ENCODE peak calls at places on chromosomes 5 and 9, in four cellular contexts. One of them, this sample, is unnamed.

GRCh38 chr5:170327168-170327567 is 29.6 kb upstream of the LCP2 start:
- DNase-seq in fibroblast of lung: no peak
- DNase-seq in suprapubic skin: no peak
- DNase-seq in H9: no peak
- DNase-seq in this sample: no peak

GRCh38 chr9:96565684-96566360 is 53.8 kb downstream of the CDC14B start:
- DNase-seq in suprapubic skin: no peak
- DNase-seq in fibroblast of lung: peak; percentile 51
- DNase-seq in H9: no peak
- DNase-seq in this sample: no peak

GRCh38 chr5:90866915-90867715 is 308.5 kb downstream of the ADGRV1 start:
- DNase-seq in H9: no peak
- DNase-seq in suprapubic skin: no peak
- DNase-seq in fibroblast of lung: no peak
- DNase-seq in this sample: no peak

GRCh38 chr5:66892715-66893114 is 296.5 kb downstream of the MAST4 start:
- DNase-seq in fibroblast of lung: peak; percentile 12
- DNase-seq in suprapubic skin: no peak
- DNase-seq in H9: no peak
- DNase-seq in this sample: no peak

GRCh38 chr5:173626501-173626812 is 10.0 kb upstream of the BOD1 start:
- DNase-seq in suprapubic skin: no peak
- DNase-seq in fibroblast of lung: no peak
- DNase-seq in H9: no peak
- DNase-seq in this sample: no peak

GRCh38 chr9:106075991-106076390 is 381.6 kb downstream of the TMEM38B start:
- DNase-seq in fibroblast of lung: peak; percentile 84
- DNase-seq in H9: no peak
- DNase-seq in suprapubic skin: no peak
- DNase-seq in this sample: no peak

GRCh38 chr9:131420913-131421312 is 27.0 kb downstream of the PRRC2B start:
- DNase-seq in H9: no peak
- DNase-seq in suprapubic skin: no peak
- DNase-seq in fibroblast of lung: peak; percentile 63
- DNase-seq in this sample: no peak

GRCh38 chr9:138069731-138070456 is 192.3 kb downstream of the CACNA1B start:
- DNase-seq in H9: peak; percentile 42
- DNase-seq in fibroblast of lung: no peak
- DNase-seq in suprapubic skin: peak; percentile 38
- DNase-seq in this sample: peak; percentile 5

GRCh38 chr9:104961701-104962359 is 33.9 kb upstream of the ABCA1 start:
- DNase-seq in fibroblast of lung: peak; percentile 51
- DNase-seq in H9: no peak
- DNase-seq in suprapubic skin: no peak
- DNase-seq in this sample: no peak

GRCh38 chr9:124419832-124420489 is 4.7 kb upstream of the PSMB7 start:
- DNase-seq in H9: no peak
- DNase-seq in suprapubic skin: no peak
- DNase-seq in fibroblast of lung: no peak
- DNase-seq in this sample: no peak

GRCh38 chr5:163809480-163809879 is 304.1 kb downstream of the MAT2B start:
- DNase-seq in fibroblast of lung: peak; percentile 76
- DNase-seq in H9: no peak
- DNase-seq in suprapubic skin: no peak
- DNase-seq in this sample: no peak

GRCh38 chr5:141330299-141331080 is at the start of gene PCDHGA1:
- DNase-seq in fibroblast of lung: peak; percentile 67
- DNase-seq in suprapubic skin: no peak
- DNase-seq in H9: no peak
- DNase-seq in this sample: peak; percentile 79

GRCh38 chr5:180832638-180833068 is 28.4 kb downstream of the ZFP62 start:
- DNase-seq in fibroblast of lung: no peak
- DNase-seq in H9: no peak
- DNase-seq in suprapubic skin: no peak
- DNase-seq in this sample: no peak

GRCh38 chr5:105735704-105736103 is 1935.0 kb downstream of the EFNA5 start:
- DNase-seq in suprapubic skin: no peak
- DNase-seq in H9: no peak
- DNase-seq in fibroblast of lung: peak; percentile 59
- DNase-seq in this sample: no peak

GRCh38 chr5:115946655-115947054 is 15.6 kb upstream of the LVRN start:
- DNase-seq in fibroblast of lung: no peak
- DNase-seq in H9: no peak
- DNase-seq in suprapubic skin: no peak
- DNase-seq in this sample: no peak

GRCh38 chr5:6452622-6453504 is 4.2 kb downstream of the UBE2QL1 start:
- DNase-seq in H9: no peak
- DNase-seq in fibroblast of lung: no peak
- DNase-seq in suprapubic skin: no peak
- DNase-seq in this sample: peak; percentile 44

GRCh38 chr5:96896285-96896711 is 20.0 kb downstream of the ERAP2 start:
- DNase-seq in fibroblast of lung: no peak
- DNase-seq in suprapubic skin: no peak
- DNase-seq in H9: no peak
- DNase-seq in this sample: no peak

GRCh38 chr5:67050125-67050524 is 146.5 kb downstream of the CD180 start:
- DNase-seq in suprapubic skin: no peak
- DNase-seq in H9: no peak
- DNase-seq in fibroblast of lung: no peak
- DNase-seq in this sample: no peak

GRCh38 chr9:76415731-76416130 is 21.5 kb upstream of the RFK start:
- DNase-seq in fibroblast of lung: peak; percentile 29
- DNase-seq in H9: no peak
- DNase-seq in suprapubic skin: no peak
- DNase-seq in this sample: no peak

GRCh38 chr5:165881259-165881658 is 2375.8 kb downstream of the MAT2B start:
- DNase-seq in suprapubic skin: no peak
- DNase-seq in fibroblast of lung: no peak
- DNase-seq in H9: no peak
- DNase-seq in this sample: no peak

GRCh38 chr5:173016621-173017046 is 33.1 kb downstream of the ATP6V0E1 start:
- DNase-seq in H9: no peak
- DNase-seq in fibroblast of lung: peak; percentile 49
- DNase-seq in suprapubic skin: no peak
- DNase-seq in this sample: peak; percentile 40

GRCh38 chr5:64612349-64612961 is 77.8 kb upstream of the SHISAL2B start:
- DNase-seq in H9: peak; percentile 36
- DNase-seq in suprapubic skin: no peak
- DNase-seq in fibroblast of lung: peak; percentile 80
- DNase-seq in this sample: peak; percentile 67

DNA sequence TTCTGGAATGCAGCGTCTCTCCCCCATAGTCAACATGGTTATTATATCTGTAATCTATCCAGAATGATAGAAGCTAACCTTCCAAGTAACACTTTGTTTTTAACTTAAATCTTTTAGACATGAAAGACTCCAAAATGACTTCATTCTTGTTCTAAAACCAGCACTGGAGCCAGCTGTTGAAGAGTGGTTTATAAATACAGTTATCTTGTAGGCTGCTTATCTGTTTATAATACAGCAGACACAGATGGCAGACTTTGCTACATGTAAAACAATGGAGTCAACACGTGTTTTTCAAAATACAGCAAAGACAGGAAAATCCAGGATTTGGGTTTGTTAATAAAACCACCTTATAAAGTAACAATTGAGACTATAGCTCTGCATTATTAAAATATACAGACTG is 48.8 kb upstream of the RETREG1 start:
- DNase-seq in suprapubic skin: no peak
- DNase-seq in fibroblast of lung: peak; percentile 28
- DNase-seq in H9: no peak
- DNase-seq in this sample: no peak
- H3K27ac ChIP-seq in suprapubic skin: no peak overlapping the region
- H3K27ac ChIP-seq in fibroblast of lung: no peak overlapping the region
- H3K27ac ChIP-seq in H9: no peak overlapping the region
- H3K27ac ChIP-seq in this sample: no peak overlapping the region

GRCh38 chr9:23686896-23687295 is 139.1 kb downstream of the ELAVL2 start:
- DNase-seq in suprapubic skin: no peak
- DNase-seq in fibroblast of lung: no peak
- DNase-seq in H9: no peak
- DNase-seq in this sample: no peak

GRCh38 chr9:23683476-23684095 is 142.5 kb downstream of the ELAVL2 start:
- DNase-seq in fibroblast of lung: no peak
- DNase-seq in suprapubic skin: no peak
- DNase-seq in H9: no peak
- DNase-seq in this sample: no peak

GRCh38 chr9:23683021-23683431 is 143.0 kb downstream of the ELAVL2 start:
- DNase-seq in suprapubic skin: no peak
- DNase-seq in fibroblast of lung: no peak
- DNase-seq in H9: no peak
- DNase-seq in this sample: no peak

GRCh38 chr9:23686257-23686656 is 139.8 kb downstream of the ELAVL2 start:
- DNase-seq in fibroblast of lung: no peak
- DNase-seq in H9: no peak
- DNase-seq in suprapubic skin: no peak
- DNase-seq in this sample: no peak
- TF ChIP-seq CTCF in fibroblast of lung: no peak
- TF ChIP-seq CTCF in H9: no peak
- TF ChIP-seq CTCF in suprapubic skin: no peak
- TF ChIP-seq CTCF in this sample: no peak

DNA sequence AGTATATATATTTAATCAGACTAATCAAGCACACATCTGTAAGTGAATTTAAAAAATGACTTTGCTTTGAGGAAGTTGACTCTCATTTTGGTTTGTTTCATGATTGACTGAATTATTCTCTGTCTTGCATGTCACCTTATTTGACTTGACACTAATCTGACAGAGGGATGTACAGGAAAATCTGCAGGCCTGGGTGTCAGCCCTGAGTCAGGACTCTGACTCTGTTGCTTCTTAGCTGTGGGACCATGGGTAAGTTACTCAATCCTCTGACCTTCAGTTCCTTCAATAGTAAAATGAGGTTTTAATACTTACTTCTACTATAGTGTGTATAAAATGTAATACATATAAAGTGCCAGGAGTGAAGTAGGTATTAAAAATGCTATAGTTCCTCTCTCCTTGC is 415.9 kb downstream of the ARHGEF28 start:
- DNase-seq in suprapubic skin: no peak
- DNase-seq in H9: no peak
- DNase-seq in fibroblast of lung: no peak
- DNase-seq in this sample: no peak
- H3K27ac ChIP-seq in suprapubic skin: no peak overlapping the region
- H3K27ac ChIP-seq in H9: no peak overlapping the region
- H3K27ac ChIP-seq in fibroblast of lung: no peak overlapping the region
- H3K27ac ChIP-seq in this sample: no peak overlapping the region

GRCh38 chr9:9341203-9341602 is 1271.6 kb downstream of the PTPRD start:
- DNase-seq in suprapubic skin: no peak
- DNase-seq in fibroblast of lung: no peak
- DNase-seq in H9: no peak
- DNase-seq in this sample: no peak

DNA sequence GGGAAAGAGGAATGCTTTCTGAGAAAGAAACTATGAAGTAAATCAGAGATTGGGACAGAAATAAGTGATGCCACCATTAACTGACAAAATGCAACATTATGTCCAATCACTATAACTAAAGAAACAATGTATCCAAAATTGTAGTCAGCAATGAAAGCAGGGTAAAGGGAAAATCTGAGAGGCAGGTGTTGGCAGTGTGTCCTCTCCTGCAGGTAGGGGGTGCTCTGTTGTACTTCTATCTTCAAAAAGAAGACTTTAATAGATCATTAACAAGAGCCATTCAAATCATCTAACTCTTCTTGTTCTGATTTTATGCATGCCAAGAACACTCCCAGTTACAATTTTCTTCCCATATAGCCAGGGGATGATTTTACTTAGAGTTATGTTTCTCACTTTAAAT is 1275.7 kb downstream of the PTPRD start:
- DNase-seq in H9: no peak
- DNase-seq in fibroblast of lung: no peak
- DNase-seq in suprapubic skin: no peak
- DNase-seq in this sample: peak; percentile 23
- TF ChIP-seq CTCF in H9: peak; percentile 70
- TF ChIP-seq CTCF in fibroblast of lung: no peak
- TF ChIP-seq CTCF in suprapubic skin: no peak
- TF ChIP-seq CTCF in this sample: no peak

GRCh38 chr5:111998871-111999270 is 241.9 kb upstream of the NREP start:
- DNase-seq in H9: no peak
- DNase-seq in suprapubic skin: no peak
- DNase-seq in fibroblast of lung: no peak
- DNase-seq in this sample: no peak

GRCh38 chr5:111996574-111996973 is 239.6 kb upstream of the NREP start:
- DNase-seq in fibroblast of lung: no peak
- DNase-seq in suprapubic skin: no peak
- DNase-seq in H9: no peak
- DNase-seq in this sample: no peak

GRCh38 chr5:111999286-111999685 is 242.3 kb upstream of the NREP start:
- DNase-seq in H9: no peak
- DNase-seq in fibroblast of lung: peak; percentile 78
- DNase-seq in suprapubic skin: no peak
- DNase-seq in this sample: no peak

GRCh38 chr5:111995701-111996100 is 238.7 kb upstream of the NREP start:
- DNase-seq in H9: no peak
- DNase-seq in fibroblast of lung: no peak
- DNase-seq in suprapubic skin: no peak
- DNase-seq in this sample: no peak

GRCh38 chr5:111997308-111998159 is 240.5 kb upstream of the NREP start:
- DNase-seq in fibroblast of lung: peak; percentile 99
- DNase-seq in suprapubic skin: peak; percentile 55
- DNase-seq in H9: no peak
- DNase-seq in this sample: no peak
- H3K27ac ChIP-seq in fibroblast of lung: peak overlapping the region; percentile 58
- H3K27ac ChIP-seq in suprapubic skin: no peak overlapping the region
- H3K27ac ChIP-seq in H9: no peak overlapping the region
- H3K27ac ChIP-seq in this sample: no peak overlapping the region

DNA sequence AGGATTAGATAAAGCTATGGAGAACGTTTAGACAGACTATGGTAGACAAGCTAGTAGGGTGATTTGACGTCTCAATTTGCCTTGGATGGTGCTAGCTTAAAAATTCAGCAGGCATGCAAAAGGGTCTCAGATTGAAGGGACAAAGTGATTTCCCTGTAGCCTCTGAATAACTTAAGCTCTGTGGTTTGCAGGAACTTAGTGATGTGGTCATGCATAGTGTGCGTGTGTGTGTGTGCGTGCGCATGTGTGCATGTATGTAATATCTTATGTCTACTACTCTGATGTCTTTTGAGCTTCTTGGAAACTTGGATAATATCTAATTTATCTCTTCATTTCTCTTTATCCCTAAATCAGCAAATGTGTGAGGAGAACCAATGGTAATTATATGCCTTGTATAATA is 183.6 kb upstream of the TNC start:
- DNase-seq in fibroblast of lung: no peak
- DNase-seq in suprapubic skin: no peak
- DNase-seq in H9: no peak
- DNase-seq in this sample: no peak
- TF ChIP-seq CTCF in fibroblast of lung: no peak
- TF ChIP-seq CTCF in suprapubic skin: no peak
- TF ChIP-seq CTCF in H9: no peak
- TF ChIP-seq CTCF in this sample: no peak

DNA sequence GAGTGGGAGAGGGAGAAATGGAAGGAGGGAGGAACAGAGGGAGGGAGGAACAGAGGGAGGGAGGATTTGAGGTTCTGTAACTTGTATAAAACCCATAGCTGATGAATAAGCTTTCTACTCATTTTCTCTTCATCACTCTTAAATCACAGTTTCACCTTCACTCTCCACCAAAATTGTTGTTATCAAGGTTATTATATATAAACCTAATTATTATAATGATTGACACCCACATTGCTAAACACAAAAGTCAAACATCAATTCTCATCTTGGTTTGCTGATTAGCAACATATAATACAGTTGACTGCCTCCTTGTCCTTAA is 229.0 kb upstream of the PAPPA start:
- DNase-seq in H9: no peak
- DNase-seq in fibroblast of lung: no peak
- DNase-seq in suprapubic skin: no peak
- DNase-seq in this sample: no peak
- H3K27ac ChIP-seq in H9: no peak overlapping the region
- H3K27ac ChIP-seq in fibroblast of lung: peak overlapping the region; percentile 5
- H3K27ac ChIP-seq in suprapubic skin: no peak overlapping the region
- H3K27ac ChIP-seq in this sample: no peak overlapping the region

GRCh38 chr5:135868681-135869080 is 27.0 kb downstream of the IL9 start:
- DNase-seq in fibroblast of lung: no peak
- DNase-seq in suprapubic skin: no peak
- DNase-seq in H9: no peak
- DNase-seq in this sample: no peak
- TF ChIP-seq CTCF in fibroblast of lung: no peak
- TF ChIP-seq CTCF in suprapubic skin: no peak
- TF ChIP-seq CTCF in H9: no peak
- TF ChIP-seq CTCF in this sample: no peak

This sample was measured in testis.